ENCODE peak calls at places on chromosome 17, in nine cellular contexts. One of them, this sample, is unnamed.

GRCh38 chr17:66682293-66682692 is 152.6 kb upstream of the CACNG5 start:
- DNase-seq in SW 1271: no peak
- DNase-seq in AG20443: no peak
- DNase-seq in EL: no peak
- DNase-seq in stimulated activated CD8-positive, alpha-beta memory T cell treated with anti-CD3 and anti-CD28 coated beads, Interleukin-2, amount 100 ng/mL, for 1 hour: no peak
- DNase-seq in CD4-positive, alpha-beta T cell: no peak
- DNase-seq in AG04450: no peak
- DNase-seq in spleen: no peak
- DNase-seq in stimulated activated naive CD8-positive, alpha-beta T cell treated with anti-CD3 and anti-CD28 coated beads, Interleukin-15, amount 100 ng/mL, for 72 hours: no peak
- DNase-seq in this sample: no peak

GRCh38 chr17:57302690-57303089 is 46.4 kb downstream of the MSI2 start:
- DNase-seq in AG04450: no peak
- DNase-seq in SW 1271: no peak
- DNase-seq in spleen: no peak
- DNase-seq in CD4-positive, alpha-beta T cell: no peak
- DNase-seq in EL: no peak
- DNase-seq in stimulated activated CD8-positive, alpha-beta memory T cell treated with anti-CD3 and anti-CD28 coated beads, Interleukin-2, amount 100 ng/mL, for 1 hour: no peak
- DNase-seq in AG20443: no peak
- DNase-seq in stimulated activated naive CD8-positive, alpha-beta T cell treated with anti-CD3 and anti-CD28 coated beads, Interleukin-15, amount 100 ng/mL, for 72 hours: no peak
- DNase-seq in this sample: no peak

GRCh38 chr17:12256380-12256995 is 235.8 kb downstream of the MAP2K4 start:
- DNase-seq in stimulated activated CD8-positive, alpha-beta memory T cell treated with anti-CD3 and anti-CD28 coated beads, Interleukin-2, amount 100 ng/mL, for 1 hour: no peak
- DNase-seq in AG04450: peak
- DNase-seq in stimulated activated naive CD8-positive, alpha-beta T cell treated with anti-CD3 and anti-CD28 coated beads, Interleukin-15, amount 100 ng/mL, for 72 hours: no peak
- DNase-seq in SW 1271: no peak
- DNase-seq in EL: peak
- DNase-seq in spleen: no peak
- DNase-seq in AG20443: peak
- DNase-seq in CD4-positive, alpha-beta T cell: no peak
- DNase-seq in this sample: peak

GRCh38 chr17:5210853-5211252 is 19.2 kb upstream of the ZNF594 start:
- DNase-seq in stimulated activated CD8-positive, alpha-beta memory T cell treated with anti-CD3 and anti-CD28 coated beads, Interleukin-2, amount 100 ng/mL, for 1 hour: no peak
- DNase-seq in stimulated activated naive CD8-positive, alpha-beta T cell treated with anti-CD3 and anti-CD28 coated beads, Interleukin-15, amount 100 ng/mL, for 72 hours: no peak
- DNase-seq in spleen: peak
- DNase-seq in SW 1271: no peak
- DNase-seq in EL: no peak
- DNase-seq in AG04450: no peak
- DNase-seq in CD4-positive, alpha-beta T cell: no peak
- DNase-seq in AG20443: no peak
- DNase-seq in this sample: no peak

GRCh38 chr17:18040287-18040858 is 1.2 kb downstream of the GID4 start:
- DNase-seq in AG04450: no peak
- DNase-seq in EL: peak
- DNase-seq in CD4-positive, alpha-beta T cell: no peak
- DNase-seq in SW 1271: no peak
- DNase-seq in spleen: peak
- DNase-seq in stimulated activated CD8-positive, alpha-beta memory T cell treated with anti-CD3 and anti-CD28 coated beads, Interleukin-2, amount 100 ng/mL, for 1 hour: no peak
- DNase-seq in stimulated activated naive CD8-positive, alpha-beta T cell treated with anti-CD3 and anti-CD28 coated beads, Interleukin-15, amount 100 ng/mL, for 72 hours: no peak
- DNase-seq in AG20443: peak
- DNase-seq in this sample: peak

GRCh38 chr17:8922451-8922850 is 43.1 kb downstream of the PIK3R5 start:
- DNase-seq in AG20443: peak
- DNase-seq in CD4-positive, alpha-beta T cell: no peak
- DNase-seq in stimulated activated CD8-positive, alpha-beta memory T cell treated with anti-CD3 and anti-CD28 coated beads, Interleukin-2, amount 100 ng/mL, for 1 hour: no peak
- DNase-seq in SW 1271: peak
- DNase-seq in spleen: no peak
- DNase-seq in stimulated activated naive CD8-positive, alpha-beta T cell treated with anti-CD3 and anti-CD28 coated beads, Interleukin-15, amount 100 ng/mL, for 72 hours: no peak
- DNase-seq in EL: peak
- DNase-seq in AG04450: peak
- DNase-seq in this sample: no peak

GRCh38 chr17:28985950-28986713 is 19.7 kb downstream of the SEZ6 start:
- DNase-seq in CD4-positive, alpha-beta T cell: no peak
- DNase-seq in stimulated activated CD8-positive, alpha-beta memory T cell treated with anti-CD3 and anti-CD28 coated beads, Interleukin-2, amount 100 ng/mL, for 1 hour: no peak
- DNase-seq in spleen: no peak
- DNase-seq in AG04450: no peak
- DNase-seq in stimulated activated naive CD8-positive, alpha-beta T cell treated with anti-CD3 and anti-CD28 coated beads, Interleukin-15, amount 100 ng/mL, for 72 hours: no peak
- DNase-seq in AG20443: no peak
- DNase-seq in EL: no peak
- DNase-seq in SW 1271: no peak
- DNase-seq in this sample: peak

GRCh38 chr17:57899391-57899790 is 49.5 kb upstream of the MRPS23 start:
- DNase-seq in AG20443: no peak
- DNase-seq in stimulated activated CD8-positive, alpha-beta memory T cell treated with anti-CD3 and anti-CD28 coated beads, Interleukin-2, amount 100 ng/mL, for 1 hour: no peak
- DNase-seq in EL: no peak
- DNase-seq in AG04450: no peak
- DNase-seq in SW 1271: no peak
- DNase-seq in CD4-positive, alpha-beta T cell: no peak
- DNase-seq in stimulated activated naive CD8-positive, alpha-beta T cell treated with anti-CD3 and anti-CD28 coated beads, Interleukin-15, amount 100 ng/mL, for 72 hours: no peak
- DNase-seq in spleen: no peak
- DNase-seq in this sample: no peak

GRCh38 chr17:73203788-73204479 is 11.1 kb downstream of the COG1 start:
- DNase-seq in EL: no peak
- DNase-seq in AG20443: no peak
- DNase-seq in SW 1271: no peak
- DNase-seq in AG04450: no peak
- DNase-seq in stimulated activated naive CD8-positive, alpha-beta T cell treated with anti-CD3 and anti-CD28 coated beads, Interleukin-15, amount 100 ng/mL, for 72 hours: peak
- DNase-seq in spleen: no peak
- DNase-seq in stimulated activated CD8-positive, alpha-beta memory T cell treated with anti-CD3 and anti-CD28 coated beads, Interleukin-2, amount 100 ng/mL, for 1 hour: no peak
- DNase-seq in CD4-positive, alpha-beta T cell: no peak
- DNase-seq in this sample: no peak

GRCh38 chr17:81328925-81329278 is 33.8 kb upstream of the SLC38A10 start:
- DNase-seq in AG20443: no peak
- DNase-seq in CD4-positive, alpha-beta T cell: no peak
- DNase-seq in EL: no peak
- DNase-seq in spleen: no peak
- DNase-seq in SW 1271: no peak
- DNase-seq in AG04450: no peak
- DNase-seq in stimulated activated CD8-positive, alpha-beta memory T cell treated with anti-CD3 and anti-CD28 coated beads, Interleukin-2, amount 100 ng/mL, for 1 hour: no peak
- DNase-seq in stimulated activated naive CD8-positive, alpha-beta T cell treated with anti-CD3 and anti-CD28 coated beads, Interleukin-15, amount 100 ng/mL, for 72 hours: no peak
- DNase-seq in this sample: no peak

This sample was measured in glutamatergic neuron.